ENCODE peak calls at places on chromosomes 2 and 18, in ten cellular contexts. Z is CD8-positive, alpha-beta T cell; H is heart right ventricle; K is A549; T is GM06990; I is neural progenitor cell; B is testis; S is right lobe of liver; A is left ventricle myocardium inferior; R is IMR-90. M is an unnamed sample.

GRCh38 chr2:196143641-196144236 is 27.6 kb downstream of the STK17B start:
- DNase-seq in I (no peak), K (no peak), A (no peak), R (peak; percentile 45), H (no peak), B (no peak), S (no peak), Z (no peak), T (no peak), M (no peak)

GRCh38 chr18:79924814-79925655 is 26.4 kb downstream of the SLC66A2 start:
- DNase-seq in R (no peak), B (peak; percentile 81), I (no peak), K (no peak), A (no peak), T (no peak), H (no peak), S (no peak), Z (no peak), M (peak; percentile 21)

GRCh38 chr2:16228471-16228870 is 288.1 kb downstream of the MYCN start:
- DNase-seq in T (no peak), I (no peak), S (no peak), K (no peak), H (no peak), Z (no peak), A (no peak), R (no peak), B (no peak), M (no peak)

GRCh38 chr2:20645761-20646160 is 5.1 kb downstream of the HS1BP3 start:
- DNase-seq in A (peak; percentile 10), T (no peak), R (no peak), K (no peak), I (no peak), H (no peak), Z (no peak), B (no peak), S (no peak), M (no peak)

GRCh38 chr2:211085056-211085680 is 528.8 kb downstream of the CPS1 start:
- DNase-seq in A (no peak), S (no peak), I (peak; percentile 57), H (no peak), Z (no peak), R (peak; percentile 1), T (no peak), B (peak; percentile 32), K (peak; percentile 33), M (peak; percentile 66)

GRCh38 chr2:11213090-11213638 is 57.9 kb downstream of the SLC66A3 start:
- DNase-seq in Z (no peak), R (peak; percentile 61), A (no peak), K (no peak), B (no peak), I (no peak), S (no peak), T (no peak), H (no peak), M (peak; percentile 98)

GRCh38 chr2:189526241-189526640 is 54.3 kb downstream of the SLC40A1 start:
- DNase-seq in B (no peak), S (no peak), H (no peak), K (no peak), A (no peak), T (no peak), R (no peak), I (no peak), Z (no peak), M (no peak)

GRCh38 chr2:46267616-46268015 is 29.6 kb upstream of the EPAS1 start:
- DNase-seq in I (no peak), H (no peak), B (no peak), T (no peak), K (no peak), A (no peak), R (peak; percentile 45), Z (no peak), S (no peak), M (peak; percentile 56)

GRCh38 chr18:57784034-57784815 is 18.9 kb downstream of the ATP8B1 start:
- DNase-seq in S (no peak), Z (no peak), R (peak; percentile 87), H (no peak), T (no peak), A (no peak), I (no peak), B (no peak), K (no peak), M (peak; percentile 89)

GRCh38 chr2:130823886-130824491 is 12.7 kb upstream of the ARHGEF4 start:
- DNase-seq in K (no peak), H (no peak), I (no peak), T (peak; percentile 83), A (no peak), S (no peak), B (no peak), R (no peak), Z (peak; percentile 30), M (no peak)

GRCh38 chr2:148416248-148416647 is 228.3 kb upstream of the EPC2 start:
- DNase-seq in A (no peak), I (no peak), T (no peak), S (no peak), R (no peak), Z (no peak), H (no peak), B (no peak), K (no peak), M (no peak)

GRCh38 chr2:133045787-133046186 is 375.8 kb upstream of the LYPD1 start:
- DNase-seq in K (peak; percentile 22), B (no peak), S (no peak), T (no peak), A (no peak), H (no peak), Z (no peak), R (peak; percentile 63), I (no peak), M (no peak)

GRCh38 chr2:10194021-10194820 is 71.7 kb downstream of the RRM2 start:
- DNase-seq in H (no peak), S (no peak), T (no peak), A (no peak), B (no peak), K (no peak), R (peak; percentile 65), I (no peak), Z (no peak), M (no peak)

GRCh38 chr18:75089748-75090327 is 119.1 kb downstream of the PTGR3 start:
- DNase-seq in R (no peak), K (no peak), B (peak; percentile 15), H (no peak), T (no peak), Z (no peak), S (no peak), I (no peak), A (no peak), M (no peak)

DNA sequence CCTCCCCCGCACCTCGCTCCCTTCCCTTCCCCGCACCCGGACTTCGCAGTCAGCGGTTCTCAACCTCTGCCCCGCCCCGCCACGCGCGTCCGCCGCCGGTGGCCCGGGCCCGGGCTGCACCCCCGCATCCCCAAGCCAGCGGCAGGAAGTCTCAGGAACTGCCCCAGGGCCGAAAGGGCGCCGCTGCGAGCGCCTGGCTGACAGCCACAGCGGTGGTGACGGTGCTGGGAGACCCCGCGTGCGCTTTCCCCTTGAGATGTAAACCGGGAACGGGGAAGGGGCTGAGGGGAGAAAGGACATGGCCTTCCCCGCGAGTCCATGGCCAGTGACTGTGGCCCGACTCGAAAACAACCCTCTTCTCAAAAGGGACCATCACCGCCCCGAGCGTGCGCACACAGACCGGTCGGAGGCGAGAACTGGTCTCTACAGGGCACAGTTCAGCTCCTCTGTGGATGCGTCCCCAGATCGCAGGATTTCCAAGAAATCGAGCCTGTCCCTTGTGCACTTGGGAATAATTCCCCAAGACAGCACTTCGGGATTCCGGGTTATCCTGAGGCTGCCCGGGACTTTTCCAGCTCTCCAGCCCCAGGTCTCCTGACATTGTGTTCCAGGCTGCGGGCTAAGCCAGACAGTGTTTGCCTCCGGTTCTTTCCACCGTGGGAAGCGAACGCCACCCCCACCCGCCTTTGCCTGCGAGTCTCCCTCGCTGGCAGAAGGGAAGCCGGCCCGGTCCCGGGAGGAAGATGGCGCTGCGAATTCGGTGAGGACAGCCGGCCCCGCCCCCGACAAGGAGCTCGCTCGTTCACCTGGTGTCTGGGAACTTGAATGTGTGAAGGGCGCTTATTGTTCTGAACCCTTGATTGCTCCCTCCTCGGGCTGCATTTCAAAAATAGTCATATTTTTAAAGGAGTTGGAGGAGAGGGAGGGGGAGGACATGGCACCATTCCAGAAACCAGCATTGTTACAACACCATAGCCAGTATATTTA is 2.7 kb downstream of the LRATD1 start:
- DNase-seq in K (peak; percentile 24), T (no peak), S (peak; percentile 71), I (peak; percentile 67), A (peak; percentile 70), R (peak; percentile 16), Z (no peak), H (peak; percentile 76), B (peak; percentile 86), M (peak; percentile 47)
- H3K4me3 ChIP-seq in K (peak overlapping the region; percentile 41), T (no peak overlapping the region), S (peak overlapping the region; percentile 57), I (peak overlapping the region; percentile 69), A (peak overlapping the region; percentile 73), R (peak overlapping the region; percentile 38), Z (no peak overlapping the region), H (peak overlapping the region; percentile 54), B (peak overlapping the region; percentile 52), M (peak overlapping the region; percentile 41)

GRCh38 chr2:120525056-120526046 is 179.4 kb downstream of the INHBB start:
- DNase-seq in S (peak; percentile 96), B (no peak), H (peak; percentile 51), A (no peak), Z (no peak), T (no peak), K (peak; percentile 36), I (no peak), R (no peak), M (no peak)
- TF ChIP-seq CTCF in S (peak; percentile 40), B (no peak), H (no peak), A (no peak), Z (no peak), T (no peak), K (no peak), I (no peak), R (no peak), M (no peak)

DNA sequence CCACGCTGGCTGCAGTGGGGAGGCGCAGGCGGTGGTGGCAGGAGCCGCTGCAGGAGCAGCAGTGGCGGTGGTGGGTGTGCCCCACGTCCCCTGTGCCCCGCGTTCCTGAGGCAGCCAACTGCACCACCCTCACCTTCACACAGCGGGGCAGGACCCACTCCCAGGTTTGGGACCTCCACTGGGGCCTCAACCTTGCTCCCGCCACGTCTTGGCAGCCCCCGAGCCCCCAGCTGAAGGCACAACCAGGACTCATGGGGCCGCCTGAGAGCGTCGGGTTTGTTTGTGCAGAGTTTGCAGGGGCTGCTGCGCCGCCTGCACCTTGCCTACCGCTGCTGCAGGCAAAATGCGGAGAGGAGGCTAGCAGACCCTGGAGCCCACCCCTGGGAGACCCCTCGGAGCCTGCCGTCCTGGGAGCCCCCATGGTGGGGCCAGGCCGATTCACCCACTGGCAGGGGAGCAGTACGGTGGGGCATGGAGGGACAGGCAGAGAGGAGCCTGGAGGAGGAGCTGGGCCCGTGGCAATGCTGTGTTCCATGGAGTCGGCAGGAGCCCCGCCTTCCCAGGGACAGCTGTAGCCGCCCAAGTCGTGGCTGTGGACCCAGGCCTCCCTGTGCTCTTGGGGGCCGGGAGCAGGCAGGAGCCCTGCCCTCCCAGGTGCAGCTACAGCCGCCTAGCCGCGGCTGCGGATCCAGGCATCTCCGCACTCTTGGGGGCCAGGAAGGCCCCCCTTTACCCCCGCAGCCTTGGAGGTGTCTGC is 14.7 kb upstream of the EML6 start:
- DNase-seq in S (peak; percentile 61), K (no peak), A (peak; percentile 34), B (peak; percentile 58), H (peak; percentile 51), I (peak; percentile 42), R (no peak), T (peak; percentile 20), Z (no peak), M (peak; percentile 37)
- H3K4me3 ChIP-seq in S (peak overlapping the region; percentile 65), K (no peak overlapping the region), A (peak overlapping the region; percentile 70), B (peak overlapping the region; percentile 43), H (peak overlapping the region; percentile 58), I (peak overlapping the region; percentile 30), R (peak overlapping the region; percentile 17), T (peak overlapping the region; percentile 45), Z (peak overlapping the region; percentile 55), M (peak overlapping the region; percentile 64)

GRCh38 chr2:146444085-146444484 is 1400.7 kb upstream of the ACVR2A start:
- DNase-seq in K (no peak), T (no peak), A (no peak), I (no peak), R (no peak), B (no peak), Z (no peak), S (no peak), H (no peak), M (no peak)
- TF ChIP-seq CTCF in K (no peak), T (no peak), A (no peak), I (no peak), R (no peak), B (no peak), Z (no peak), S (no peak), H (no peak), M (no peak)

M was measured in choroid plexus epithelial cell.